ENCODE peak calls at places on chromosomes 2 and 18, in five cellular contexts. One of them, this sample, is unnamed.

GRCh38 chr2:187879491-187879890 is 325.3 kb upstream of the TFPI start:
- DNase-seq in HepG2: no peak
- DNase-seq in A549: no peak
- DNase-seq in K562: no peak
- DNase-seq in IMR-90: no peak
- DNase-seq in this sample: no peak

GRCh38 chr2:188978291-188979081 is 4.3 kb downstream of the COL3A1 start:
- DNase-seq in IMR-90: peak
- DNase-seq in A549: no peak
- DNase-seq in K562: no peak
- DNase-seq in HepG2: peak
- DNase-seq in this sample: no peak

GRCh38 chr2:222242532-222242931 is 56.3 kb downstream of the PAX3 start:
- DNase-seq in A549: no peak
- DNase-seq in K562: no peak
- DNase-seq in IMR-90: no peak
- DNase-seq in HepG2: no peak
- DNase-seq in this sample: no peak

GRCh38 chr2:30765226-30765625 is 42.0 kb downstream of the CAPN13 start:
- DNase-seq in K562: no peak
- DNase-seq in IMR-90: no peak
- DNase-seq in A549: no peak
- DNase-seq in HepG2: no peak
- DNase-seq in this sample: no peak

GRCh38 chr2:120594856-120595685 is 140.6 kb upstream of the GLI2 start:
- DNase-seq in K562: peak
- DNase-seq in IMR-90: no peak
- DNase-seq in HepG2: no peak
- DNase-seq in A549: peak
- DNase-seq in this sample: no peak

GRCh38 chr2:110101911-110102774 is 13.5 kb downstream of the MALL start:
- DNase-seq in K562: no peak
- DNase-seq in IMR-90: peak
- DNase-seq in A549: peak
- DNase-seq in HepG2: no peak
- DNase-seq in this sample: peak

GRCh38 chr2:54587439-54588016 is 131.4 kb downstream of the SPTBN1 start:
- DNase-seq in K562: no peak
- DNase-seq in HepG2: no peak
- DNase-seq in A549: no peak
- DNase-seq in IMR-90: no peak
- DNase-seq in this sample: no peak

GRCh38 chr18:61901334-61901986 is 8.7 kb upstream of the RNF152 start:
- DNase-seq in IMR-90: peak
- DNase-seq in HepG2: peak
- DNase-seq in K562: peak
- DNase-seq in A549: peak
- DNase-seq in this sample: peak

GRCh38 chr18:49560277-49561126 is 1.4 kb upstream of the LIPG start:
- DNase-seq in HepG2: no peak
- DNase-seq in IMR-90: no peak
- DNase-seq in A549: no peak
- DNase-seq in K562: no peak
- DNase-seq in this sample: no peak

GRCh38 chr2:39546937-39547336 is 109.9 kb upstream of the MAP4K3 start:
- DNase-seq in HepG2: peak
- DNase-seq in IMR-90: peak
- DNase-seq in A549: no peak
- DNase-seq in K562: no peak
- DNase-seq in this sample: no peak

GRCh38 chr18:41938445-41938844 is 16.6 kb upstream of the PIK3C3 start:
- DNase-seq in K562: no peak
- DNase-seq in A549: no peak
- DNase-seq in HepG2: no peak
- DNase-seq in IMR-90: peak
- DNase-seq in this sample: no peak

GRCh38 chr2:132559326-132559725 is 110.7 kb downstream of the LYPD1 start:
- DNase-seq in HepG2: no peak
- DNase-seq in K562: no peak
- DNase-seq in IMR-90: no peak
- DNase-seq in A549: no peak
- DNase-seq in this sample: no peak

GRCh38 chr2:41966431-41966893 is 81.4 kb upstream of the PKDCC start:
- DNase-seq in IMR-90: peak
- DNase-seq in K562: no peak
- DNase-seq in HepG2: peak
- DNase-seq in A549: peak
- DNase-seq in this sample: no peak

GRCh38 chr2:25497229-25497861 is 155.6 kb upstream of the DNMT3A start:
- DNase-seq in IMR-90: no peak
- DNase-seq in HepG2: no peak
- DNase-seq in A549: no peak
- DNase-seq in K562: no peak
- DNase-seq in this sample: no peak

GRCh38 chr2:25493207-25493606 is 151.5 kb upstream of the DNMT3A start:
- DNase-seq in A549: no peak
- DNase-seq in HepG2: no peak
- DNase-seq in K562: no peak
- DNase-seq in IMR-90: no peak
- DNase-seq in this sample: no peak

GRCh38 chr2:25492726-25493125 is 151.0 kb upstream of the DNMT3A start:
- DNase-seq in IMR-90: no peak
- DNase-seq in A549: no peak
- DNase-seq in HepG2: no peak
- DNase-seq in K562: no peak
- DNase-seq in this sample: no peak

GRCh38 chr2:25491966-25492532 is 150.3 kb upstream of the DNMT3A start:
- DNase-seq in HepG2: peak
- DNase-seq in A549: peak
- DNase-seq in IMR-90: peak
- DNase-seq in K562: no peak
- DNase-seq in this sample: no peak

DNA sequence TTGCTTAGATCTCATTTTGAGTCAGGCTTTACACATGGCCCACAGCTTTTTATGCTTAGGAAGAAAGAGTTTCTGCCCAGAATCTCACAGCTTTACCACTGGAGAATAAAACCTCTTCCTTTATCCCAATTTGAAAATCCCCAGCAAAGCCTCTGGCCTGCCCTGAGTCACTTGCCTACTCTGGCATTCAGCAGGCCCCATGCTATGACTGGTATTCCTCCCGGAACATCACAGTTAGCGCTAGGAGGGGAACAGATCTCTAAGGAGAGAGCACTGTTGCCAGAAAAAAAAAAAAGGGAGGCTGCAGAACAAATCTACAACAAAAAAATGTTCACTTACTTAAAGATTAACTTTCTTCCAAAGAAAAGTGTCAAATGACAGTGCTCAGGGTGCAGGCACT is 152.9 kb upstream of the DNMT3A start:
- DNase-seq in HepG2: no peak
- DNase-seq in IMR-90: peak
- DNase-seq in A549: no peak
- DNase-seq in K562: no peak
- DNase-seq in this sample: peak
- TF ChIP-seq MAFK in HepG2: no peak
- TF ChIP-seq MAFK in IMR-90: no peak
- TF ChIP-seq MAFK in A549: no peak
- TF ChIP-seq MAFK in K562: no peak
- TF ChIP-seq MAFK in this sample: no peak

DNA sequence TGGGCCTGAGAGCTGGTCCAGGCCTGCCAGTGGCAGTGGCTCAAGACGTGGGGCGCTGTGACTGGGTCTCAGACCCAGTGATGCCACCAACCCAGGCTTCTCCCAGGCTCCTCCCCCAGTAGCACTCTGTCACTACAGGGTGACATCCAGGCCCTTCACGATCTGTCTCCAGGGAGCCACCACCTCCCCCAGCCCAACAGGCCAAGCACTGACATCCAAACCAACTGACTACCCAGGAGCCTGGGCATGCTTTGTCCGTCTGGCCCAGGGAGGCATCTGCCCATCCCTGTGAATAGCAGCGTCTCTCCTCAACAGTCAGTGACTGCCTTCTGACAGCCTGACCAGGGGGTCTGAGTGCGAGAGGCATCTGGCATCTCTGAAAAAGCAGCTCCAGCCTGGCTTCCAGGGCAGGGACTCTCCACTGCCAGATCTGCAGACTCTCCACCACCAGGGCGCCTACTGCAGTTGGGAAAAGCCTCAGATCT is 13.0 kb downstream of the TEX44 start:
- DNase-seq in K562: no peak
- DNase-seq in IMR-90: no peak
- DNase-seq in A549: no peak
- DNase-seq in HepG2: no peak
- DNase-seq in this sample: no peak
- TF ChIP-seq CTCF in K562: no peak
- TF ChIP-seq CTCF in IMR-90: no peak
- TF ChIP-seq CTCF in A549: no peak
- TF ChIP-seq CTCF in HepG2: no peak
- TF ChIP-seq CTCF in this sample: no peak

DNA sequence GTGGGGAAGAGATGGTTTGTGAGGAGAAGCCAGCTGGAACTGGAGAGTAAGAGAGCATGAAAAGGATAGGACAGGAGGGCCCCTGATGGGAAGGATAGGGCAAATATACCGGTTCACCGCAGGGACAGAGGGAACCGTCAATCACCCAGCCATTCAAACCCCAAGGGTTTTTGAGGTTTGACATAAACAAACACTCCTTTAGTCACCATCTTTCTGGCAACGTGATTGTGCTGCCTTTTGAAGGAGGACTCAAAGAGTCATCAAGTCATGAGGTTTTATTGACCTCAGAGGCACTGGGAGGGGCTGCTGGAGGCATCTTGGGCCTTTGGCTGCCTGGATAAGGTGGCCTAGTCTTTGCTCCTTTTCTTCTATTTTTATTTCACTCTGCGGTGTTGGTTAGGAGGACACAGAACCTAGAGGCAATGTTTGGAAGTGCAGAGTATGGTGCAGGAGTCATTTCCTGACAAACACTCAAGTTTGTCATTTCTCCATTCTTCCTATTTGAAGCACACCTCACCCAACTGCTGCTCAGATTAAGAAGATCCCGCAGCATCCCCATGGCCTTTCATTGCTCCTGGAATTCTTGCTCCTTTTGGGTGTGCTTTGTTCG is 487.3 kb upstream of the SPRED2 start:
- DNase-seq in HepG2: no peak
- DNase-seq in K562: no peak
- DNase-seq in A549: no peak
- DNase-seq in IMR-90: no peak
- DNase-seq in this sample: no peak
- TF ChIP-seq MAFK in HepG2: no peak
- TF ChIP-seq MAFK in K562: no peak
- TF ChIP-seq MAFK in A549: no peak
- TF ChIP-seq MAFK in IMR-90: no peak
- TF ChIP-seq MAFK in this sample: no peak

DNA sequence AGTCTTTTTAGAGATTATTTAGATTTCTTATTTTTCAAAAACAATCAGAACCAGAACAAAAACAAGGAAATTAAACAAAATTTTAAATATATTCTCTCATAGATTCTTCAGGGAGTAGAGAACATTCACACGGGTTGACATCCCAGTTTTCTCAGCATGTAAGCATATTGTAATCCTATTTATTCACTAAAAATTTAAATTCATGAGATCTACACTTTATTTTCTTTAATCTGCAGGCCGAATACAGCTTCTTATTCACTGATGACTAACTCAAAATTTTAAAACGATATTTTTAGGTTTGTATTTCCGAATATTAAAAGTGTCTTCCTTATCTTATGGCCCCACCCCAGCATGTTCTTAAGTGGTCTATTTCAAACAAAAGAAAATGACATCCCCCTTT is 262.4 kb downstream of the MEIS1 start:
- DNase-seq in HepG2: no peak
- DNase-seq in IMR-90: no peak
- DNase-seq in K562: no peak
- DNase-seq in A549: no peak
- DNase-seq in this sample: no peak
- TF ChIP-seq CTCF in HepG2: no peak
- TF ChIP-seq CTCF in IMR-90: no peak
- TF ChIP-seq CTCF in K562: no peak
- TF ChIP-seq CTCF in A549: no peak
- TF ChIP-seq CTCF in this sample: no peak

GRCh38 chr2:237861-238260 is 26.0 kb downstream of the SH3YL1 start:
- DNase-seq in A549: no peak
- DNase-seq in HepG2: no peak
- DNase-seq in K562: no peak
- DNase-seq in IMR-90: no peak
- DNase-seq in this sample: no peak
- TF ChIP-seq MAFK in A549: no peak
- TF ChIP-seq MAFK in HepG2: no peak
- TF ChIP-seq MAFK in K562: no peak
- TF ChIP-seq MAFK in IMR-90: no peak
- TF ChIP-seq MAFK in this sample: no peak

GRCh38 chr2:96601382-96602292 is 36.5 kb downstream of the KANSL3 start:
- DNase-seq in HepG2: peak
- DNase-seq in K562: peak
- DNase-seq in A549: no peak
- DNase-seq in IMR-90: no peak
- DNase-seq in this sample: no peak

GRCh38 chr2:96596596-96596995 is 41.5 kb downstream of the KANSL3 start:
- DNase-seq in K562: no peak
- DNase-seq in HepG2: no peak
- DNase-seq in IMR-90: no peak
- DNase-seq in A549: no peak
- DNase-seq in this sample: no peak

GRCh38 chr2:96604104-96604503 is 34.0 kb downstream of the KANSL3 start:
- DNase-seq in A549: peak
- DNase-seq in HepG2: peak
- DNase-seq in IMR-90: no peak
- DNase-seq in K562: no peak
- DNase-seq in this sample: no peak

GRCh38 chr2:96599941-96600340 is 38.2 kb downstream of the KANSL3 start:
- DNase-seq in HepG2: no peak
- DNase-seq in K562: no peak
- DNase-seq in A549: no peak
- DNase-seq in IMR-90: no peak
- DNase-seq in this sample: no peak

GRCh38 chr2:96602330-96602823 is 35.7 kb downstream of the KANSL3 start:
- DNase-seq in IMR-90: no peak
- DNase-seq in K562: no peak
- DNase-seq in A549: no peak
- DNase-seq in HepG2: peak
- DNase-seq in this sample: no peak
- TF ChIP-seq CTCF in IMR-90: no peak
- TF ChIP-seq CTCF in K562: peak
- TF ChIP-seq CTCF in A549: no peak
- TF ChIP-seq CTCF in HepG2: peak
- TF ChIP-seq CTCF in this sample: peak

DNA sequence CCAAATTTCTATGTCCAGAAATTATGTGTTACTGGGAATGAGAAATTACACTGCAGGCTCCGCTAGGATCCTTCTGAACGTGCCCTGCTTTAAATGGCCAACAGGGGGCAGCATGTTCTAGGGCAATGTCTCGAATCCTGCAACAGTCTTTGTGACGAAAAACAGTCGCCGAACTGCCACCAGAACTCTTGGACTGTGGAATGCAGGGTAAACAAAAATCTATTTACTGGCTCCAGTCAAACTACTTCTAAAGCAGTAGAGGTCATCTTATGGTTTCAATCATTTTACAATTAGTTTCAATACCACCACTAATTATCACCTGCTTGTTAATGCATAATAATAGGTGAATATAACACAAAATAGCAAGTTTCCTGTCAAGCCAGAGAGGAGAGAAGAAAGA is 9.8 kb upstream of the ZNF397 start:
- DNase-seq in IMR-90: peak
- DNase-seq in HepG2: peak
- DNase-seq in K562: peak
- DNase-seq in A549: peak
- DNase-seq in this sample: peak
- TF ChIP-seq MAFK in IMR-90: no peak
- TF ChIP-seq MAFK in HepG2: no peak
- TF ChIP-seq MAFK in K562: no peak
- TF ChIP-seq MAFK in A549: no peak
- TF ChIP-seq MAFK in this sample: no peak